ENCODE peak calls at places on chromosomes 11 and 22, in seven cellular contexts. Q, N, B, Y, C, X and R are unnamed samples.
A peak's percentile ranks its signal among the peaks of the same experiment; 100 is the strongest.

GRCh38 chr11:102494216-102494615 is 36.3 kb downstream of the MMP7 start:
- DNase-seq in Q (peak; percentile 15), N (peak; percentile 78), B (no peak), Y (peak; percentile 60), C (no peak), X (no peak), R (no peak)

GRCh38 chr22:45094826-45095225 is 68.9 kb upstream of the NUP50 start:
- DNase-seq in Q (no peak), N (no peak), B (no peak), Y (no peak), C (no peak), X (no peak), R (no peak)

GRCh38 chr11:46248270-46249102 is 29.0 kb upstream of the CREB3L1 start:
- DNase-seq in Q (peak; percentile 89), N (peak; percentile 91), B (no peak), Y (peak; percentile 71), C (no peak), X (no peak), R (peak; percentile 91)

GRCh38 chr11:130389315-130389935 is 39.0 kb downstream of the ADAMTS8 start:
- DNase-seq in Q (no peak), N (no peak), B (no peak), Y (no peak), C (no peak), X (peak; percentile 47), R (no peak)

GRCh38 chr22:20298803-20299735 is 20.8 kb downstream of the DGCR6L start:
- DNase-seq in Q (peak; percentile 62), N (peak; percentile 77), B (peak; percentile 71), Y (peak; percentile 86), C (peak; percentile 85), X (peak; percentile 85), R (no peak)

GRCh38 chr11:73991471-73992006 is 8.9 kb upstream of the UCP2 start:
- DNase-seq in Q (no peak), N (no peak), B (no peak), Y (no peak), C (peak; percentile 47), X (no peak), R (no peak)

GRCh38 chr11:128610765-128611617 is 23.6 kb upstream of the ETS1 start:
- DNase-seq in Q (no peak), N (no peak), B (no peak), Y (no peak), C (no peak), X (peak; percentile 13), R (no peak)

GRCh38 chr11:73360743-73361369 is 15.3 kb upstream of the RELT start:
- DNase-seq in Q (no peak), N (no peak), B (no peak), Y (no peak), C (no peak), X (no peak), R (no peak)

GRCh38 chr11:69873166-69874077 is 54.2 kb upstream of the FGF3 start:
- DNase-seq in Q (no peak), N (no peak), B (no peak), Y (no peak), C (no peak), X (no peak), R (no peak)

GRCh38 chr11:88480217-88480616 is 142.7 kb upstream of the CTSC start:
- DNase-seq in Q (peak; percentile 34), N (peak; percentile 58), B (no peak), Y (no peak), C (no peak), X (no peak), R (peak; percentile 97)

GRCh38 chr22:42930810-42931420 is 73.8 kb upstream of the ARFGAP3 start:
- DNase-seq in Q (peak; percentile 26), N (peak; percentile 67), B (no peak), Y (no peak), C (no peak), X (no peak), R (no peak)

GRCh38 chr11:60985991-60986915 is 14.8 kb downstream of the CD6 start:
- DNase-seq in Q (peak; percentile 66), N (peak; percentile 88), B (no peak), Y (no peak), C (no peak), X (peak; percentile 81), R (no peak)

GRCh38 chr11:40435344-40435743 is 1024.1 kb downstream of the LRRC4C start:
- DNase-seq in Q (no peak), N (no peak), B (no peak), Y (no peak), C (no peak), X (no peak), R (no peak)

GRCh38 chr11:126007263-126007662 is 55.4 kb downstream of the CDON start:
- DNase-seq in Q (peak; percentile 46), N (peak; percentile 55), B (no peak), Y (no peak), C (no peak), X (no peak), R (peak; percentile 24)

GRCh38 chr22:29096736-29097669 is 24.2 kb downstream of the KREMEN1 start:
- DNase-seq in Q (no peak), N (no peak), B (no peak), Y (peak; percentile 54), C (no peak), X (no peak), R (no peak)

GRCh38 chr11:34619062-34619516 is 1.8 kb upstream of the EHF start:
- DNase-seq in Q (no peak), N (no peak), B (no peak), Y (no peak), C (no peak), X (no peak), R (no peak)

GRCh38 chr11:64916040-64916847 is 765 bp downstream of the ATG2A start:
- DNase-seq in Q (peak; percentile 54), N (peak; percentile 48), B (no peak), Y (peak; percentile 49), C (peak; percentile 37), X (peak; percentile 55), R (no peak)

GRCh38 chr11:95776859-95777258 is 12.7 kb downstream of the FAM76B start:
- DNase-seq in Q (no peak), N (no peak), B (no peak), Y (no peak), C (no peak), X (no peak), R (no peak)

GRCh38 chr11:61787928-61788491 is 4.4 kb downstream of the TMEM258 start:
- DNase-seq in Q (no peak), N (peak; percentile 20), B (no peak), Y (peak; percentile 78), C (peak; percentile 9), X (no peak), R (no peak)

GRCh38 chr11:11982975-11983374 is 25.5 kb downstream of the DKK3 start:
- DNase-seq in Q (no peak), N (no peak), B (no peak), Y (no peak), C (no peak), X (no peak), R (peak; percentile 52)

GRCh38 chr11:62266558-62266957 is 3.4 kb upstream of the SCGB2A2 start:
- DNase-seq in Q (peak; percentile 44), N (no peak), B (no peak), Y (no peak), C (no peak), X (no peak), R (no peak)